ENCODE peak calls at places on chromosomes 2 and 18, in ten cellular contexts. N is hepatocyte; Y is suprapubic skin; M is lower lobe of right lung; H is brain microvascular endothelial cell; R is heart left ventricle; L is body of pancreas; J is CD8-positive, alpha-beta memory T cell; T is dorsolateral prefrontal cortex; K is ovary. W is an unnamed sample.

GRCh38 chr18:26293982-26294381 is 67.7 kb downstream of the TAF4B start:
- DNase-seq in N (no peak), Y (no peak), M (no peak), H (no peak), R (no peak), L (no peak), J (no peak), T (no peak), K (no peak), W (no peak)

GRCh38 chr2:56505885-56506284 is 322.1 kb downstream of the CCDC85A start:
- DNase-seq in N (no peak), Y (no peak), M (no peak), H (no peak), R (no peak), L (no peak), J (no peak), T (no peak), K (no peak), W (no peak)

GRCh38 chr2:220076734-220077133 is 449.3 kb downstream of the SLC4A3 start:
- DNase-seq in N (peak; percentile 48), Y (peak; percentile 64), M (no peak), H (peak; percentile 80), R (no peak), L (no peak), J (no peak), T (no peak), K (peak; percentile 53), W (peak; percentile 36)

GRCh38 chr2:71932780-71933466 is 214.7 kb downstream of the CYP26B1 start:
- DNase-seq in N (no peak), Y (no peak), M (no peak), H (no peak), R (no peak), L (no peak), J (no peak), T (no peak), K (no peak), W (no peak)

GRCh38 chr2:113705982-113706523 is 50.4 kb downstream of the SLC35F5 start:
- DNase-seq in N (no peak), Y (no peak), M (no peak), H (no peak), R (no peak), L (no peak), J (no peak), T (no peak), K (peak; percentile 38), W (no peak)

GRCh38 chr2:182372661-182373060 is 54.2 kb downstream of the PDE1A start:
- DNase-seq in N (peak; percentile 56), Y (no peak), M (no peak), H (peak; percentile 75), R (peak; percentile 31), L (no peak), J (no peak), T (no peak), K (no peak), W (peak; percentile 73)

GRCh38 chr2:63055510-63056308 is 5.1 kb downstream of the OTX1 start:
- DNase-seq in N (no peak), Y (no peak), M (no peak), H (no peak), R (no peak), L (no peak), J (peak; percentile 35), T (no peak), K (no peak), W (no peak)

GRCh38 chr2:233838726-233839446 is 15.4 kb downstream of the HJURP start:
- DNase-seq in N (no peak), Y (no peak), M (no peak), H (no peak), R (peak; percentile 7), L (no peak), J (no peak), T (no peak), K (no peak), W (no peak)

GRCh38 chr18:6752200-6752873 is 22.8 kb downstream of the ARHGAP28 start:
- DNase-seq in N (peak; percentile 23), Y (no peak), M (no peak), H (peak; percentile 92), R (no peak), L (no peak), J (no peak), T (no peak), K (peak; percentile 19), W (peak; percentile 95)

GRCh38 chr2:191951832-191952231 is 104.9 kb upstream of the CAVIN2 start:
- DNase-seq in N (no peak), Y (no peak), M (no peak), H (no peak), R (no peak), L (no peak), J (no peak), T (no peak), K (no peak), W (no peak)

GRCh38 chr2:120825370-120826259 is 89.9 kb downstream of the GLI2 start:
- DNase-seq in N (peak; percentile 60), Y (peak; percentile 53), M (peak; percentile 63), H (peak; percentile 54), R (no peak), L (no peak), J (no peak), T (peak; percentile 92), K (peak; percentile 50), W (no peak)

GRCh38 chr2:32008811-32009478 is 1.9 kb downstream of the MEMO1 start:
- DNase-seq in N (peak; percentile 43), Y (no peak), M (no peak), H (no peak), R (peak; percentile 21), L (peak; percentile 39), J (no peak), T (no peak), K (no peak), W (no peak)

GRCh38 chr2:216349366-216349765 is 22.9 kb downstream of the MARCHF4 start:
- DNase-seq in N (no peak), Y (no peak), M (no peak), H (no peak), R (no peak), L (no peak), J (no peak), T (no peak), K (no peak), W (no peak)

GRCh38 chr2:235908826-235909225 is 259.4 kb downstream of the GBX2 start:
- DNase-seq in N (no peak), Y (no peak), M (no peak), H (no peak), R (no peak), L (no peak), J (no peak), T (no peak), K (no peak), W (no peak)

GRCh38 chr18:67072789-67073188 is 443.7 kb downstream of the DSEL start:
- DNase-seq in N (peak; percentile 10), Y (no peak), M (no peak), H (no peak), R (no peak), L (no peak), J (no peak), T (no peak), K (no peak), W (no peak)

GRCh38 chr2:138066139-138066806 is 102.0 kb downstream of the HNMT start:
- DNase-seq in N (no peak), Y (no peak), M (no peak), H (no peak), R (no peak), L (no peak), J (no peak), T (no peak), K (no peak), W (no peak)

GRCh38 chr2:200618590-200619021 is 32.8 kb downstream of the AOX1 start:
- DNase-seq in N (peak; percentile 16), Y (no peak), M (no peak), H (peak; percentile 24), R (no peak), L (no peak), J (no peak), T (no peak), K (peak; percentile 14), W (peak; percentile 62)

DNA sequence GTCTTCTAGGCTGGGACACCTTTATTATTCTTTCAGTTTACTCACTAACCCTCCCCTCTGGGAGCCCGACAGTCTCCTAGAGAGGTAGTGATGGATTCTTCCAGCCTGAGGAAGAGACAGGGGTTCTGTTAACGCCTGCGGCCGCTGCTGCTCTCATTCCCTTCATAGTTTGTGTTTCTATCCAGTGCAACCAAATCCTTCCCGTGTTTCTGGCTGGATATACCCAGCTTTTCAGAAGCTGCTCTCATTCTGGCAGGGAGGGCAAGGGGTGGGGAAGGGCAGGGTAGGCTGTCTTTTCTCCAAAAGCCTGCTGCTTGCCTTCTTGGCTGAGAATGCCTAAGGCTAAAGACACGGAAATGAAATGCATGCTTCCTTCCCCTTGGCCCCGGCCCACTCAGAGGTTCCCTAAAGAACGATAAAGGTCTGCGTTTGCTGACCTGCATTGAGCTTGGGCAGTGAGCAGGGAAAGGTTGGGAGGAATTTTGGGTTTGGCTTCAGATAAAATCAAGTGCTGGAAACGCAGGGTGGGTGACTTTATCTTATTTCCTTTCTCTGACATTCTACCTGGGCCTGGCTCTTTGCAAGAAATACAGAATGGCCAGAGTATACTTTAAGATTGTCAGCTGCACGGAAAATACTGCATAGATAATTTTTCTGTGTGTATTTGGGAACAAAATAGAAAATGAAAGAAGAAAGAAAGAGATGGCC is 390.9 kb downstream of the NBAS start:
- DNase-seq in N (no peak), Y (no peak), M (no peak), H (no peak), R (no peak), L (no peak), J (no peak), T (no peak), K (no peak), W (peak; percentile 22)
- H3K4me3 ChIP-seq in N (no peak overlapping the region), Y (peak overlapping the region; percentile 4), M (no peak overlapping the region), H (peak overlapping the region; percentile 22), R (no peak overlapping the region), L (no peak overlapping the region), J (no peak overlapping the region), T (no peak overlapping the region), K (no peak overlapping the region), W (peak overlapping the region; percentile 7)

GRCh38 chr2:237590272-237591020 is at the start of gene RAB17:
- DNase-seq in N (peak; percentile 85), Y (peak; percentile 60), M (peak; percentile 83), H (no peak), R (no peak), L (peak; percentile 93), J (no peak), T (no peak), K (no peak), W (peak; percentile 24)
- H3K4me3 ChIP-seq in N (peak within 1 kb of the TSS; percentile 14), Y (no peak within 1 kb of the TSS), M (peak within 1 kb of the TSS; percentile 42), H (no peak within 1 kb of the TSS), R (peak within 1 kb of the TSS; percentile 31), L (peak within 1 kb of the TSS; percentile 16), J (no peak within 1 kb of the TSS), T (no peak within 1 kb of the TSS), K (no peak within 1 kb of the TSS), W (no peak within 1 kb of the TSS)

DNA sequence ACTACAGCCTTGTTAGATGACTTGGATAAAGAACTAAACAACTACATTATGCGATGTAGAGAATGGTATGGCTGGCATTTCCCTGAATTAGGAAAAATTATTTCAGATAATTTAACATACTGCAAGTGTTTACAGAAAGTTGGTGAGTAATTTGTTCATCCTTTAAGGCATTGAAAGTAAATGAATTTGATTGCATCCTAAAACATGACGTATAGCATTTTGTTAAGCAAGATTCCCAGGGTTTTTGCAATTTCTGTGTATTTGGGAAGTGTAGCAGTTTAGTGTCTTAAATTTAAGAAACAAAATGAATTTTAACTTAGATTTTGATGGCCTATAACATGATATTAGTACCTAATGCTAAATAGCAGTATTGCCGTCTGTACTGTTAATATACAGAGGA is 24.8 kb downstream of the NOP58 start:
- DNase-seq in N (no peak), Y (no peak), M (no peak), H (no peak), R (no peak), L (no peak), J (no peak), T (no peak), K (no peak), W (no peak)
- H3K4me3 ChIP-seq in N (no peak overlapping the region), Y (no peak overlapping the region), M (no peak overlapping the region), H (no peak overlapping the region), R (no peak overlapping the region), L (no peak overlapping the region), J (no peak overlapping the region), T (no peak overlapping the region), K (no peak overlapping the region), W (no peak overlapping the region)

GRCh38 chr18:63339920-63340484 is 20.4 kb upstream of the BCL2 start:
- DNase-seq in N (peak; percentile 67), Y (no peak), M (no peak), H (no peak), R (no peak), L (peak; percentile 47), J (peak; percentile 54), T (no peak), K (no peak), W (no peak)
- H3K4me3 ChIP-seq in N (no peak overlapping the region), Y (no peak overlapping the region), M (no peak overlapping the region), H (no peak overlapping the region), R (no peak overlapping the region), L (no peak overlapping the region), J (no peak overlapping the region), T (no peak overlapping the region), K (no peak overlapping the region), W (no peak overlapping the region)

W was measured in astrocyte of the cerebellum.